ENCODE peak calls at places on chromosomes 3 and 15, in four cellular contexts. W is HepG2, K is HCT116, T is K562. O is an unnamed sample.

GRCh38 chr3:23202203-23202920 is 765 bp upstream of the UBE2E2 start:
- DNase-seq in W (no peak), K (no peak), T (no peak), O (no peak)

GRCh38 chr15:76802411-76802810 is 102.7 kb downstream of the SCAPER start:
- DNase-seq in W (no peak), T (no peak), K (no peak), O (no peak)

GRCh38 chr3:160544837-160545236 is 20.5 kb downstream of the KPNA4 start:
- DNase-seq in K (no peak), T (no peak), W (no peak), O (no peak)

GRCh38 chr15:68598171-68599152 is 19.7 kb downstream of the CORO2B start:
- DNase-seq in T (no peak), W (no peak), K (no peak), O (no peak)

GRCh38 chr3:128054363-128054762 is 2.1 kb downstream of the SEC61A1 start:
- DNase-seq in W (no peak), K (no peak), T (peak), O (no peak)

GRCh38 chr3:171784937-171785336 is 25.3 kb downstream of the PLD1 start:
- DNase-seq in T (no peak), K (no peak), W (no peak), O (no peak)

GRCh38 chr15:90562669-90563068 is 32.9 kb downstream of the CRTC3 start:
- DNase-seq in K (no peak), W (no peak), T (no peak), O (no peak)

GRCh38 chr15:35932541-35932940 is 386.6 kb upstream of the DPH6 start:
- DNase-seq in T (no peak), W (no peak), K (no peak), O (no peak)

GRCh38 chr3:185715091-185715490 is 109.8 kb downstream of the IGF2BP2 start:
- DNase-seq in W (no peak), K (no peak), T (no peak), O (peak)

GRCh38 chr15:40930430-40931299 is 1.5 kb downstream of the DLL4 start:
- DNase-seq in W (peak), T (peak), K (peak), O (peak)

GRCh38 chr3:155465664-155466063 is 172.2 kb upstream of the STRIT1 start:
- DNase-seq in T (no peak), W (no peak), K (no peak), O (no peak)

GRCh38 chr15:82045179-82045891 is 483 bp downstream of the MEX3B start:
- DNase-seq in W (no peak), T (no peak), K (no peak), O (peak)

GRCh38 chr15:82850242-82850591 is 40.8 kb downstream of the WHAMM start:
- DNase-seq in T (no peak), K (no peak), W (no peak), O (no peak)

GRCh38 chr3:150544726-150545125 is 1.6 kb downstream of the SERP1 start:
- DNase-seq in T (no peak), W (peak), K (no peak), O (no peak)

GRCh38 chr3:125013095-125013494 is 42.7 kb downstream of the HEG1 start:
- DNase-seq in W (no peak), K (no peak), T (no peak), O (no peak)

GRCh38 chr3:55313701-55314100 is 173.4 kb downstream of the WNT5A start:
- DNase-seq in T (no peak), K (no peak), W (no peak), O (no peak)

GRCh38 chr3:154144825-154145465 is 23.8 kb downstream of the ARHGEF26 start:
- DNase-seq in T (no peak), W (no peak), K (no peak), O (no peak)

GRCh38 chr3:69764861-69765260 is 25.6 kb downstream of the MITF start:
- DNase-seq in T (no peak), W (no peak), K (no peak), O (no peak)

GRCh38 chr15:78216276-78217229 is 17.8 kb downstream of the ACSBG1 start:
- DNase-seq in W (no peak), K (no peak), T (no peak), O (peak)

GRCh38 chr15:71841563-71841962 is 31.2 kb downstream of the NR2E3 start:
- DNase-seq in T (no peak), K (no peak), W (no peak), O (no peak)

GRCh38 chr3:49277357-49277723 is 308 bp upstream of the C3orf62 start:
- DNase-seq in T (no peak), W (no peak), K (no peak), O (no peak)

GRCh38 chr15:70524470-70524869 is 238.9 kb downstream of the UACA start:
- DNase-seq in K (no peak), T (no peak), W (no peak), O (no peak)

GRCh38 chr3:113606539-113607218 is 74.3 kb downstream of the SIDT1 start:
- DNase-seq in T (no peak), K (no peak), W (no peak), O (no peak)

GRCh38 chr3:126216416-126216815 is 36.0 kb upstream of the ALDH1L1 start:
- DNase-seq in W (no peak), T (no peak), K (no peak), O (no peak)

GRCh38 chr15:85956515-85957275 is 123.0 kb upstream of the AGBL1 start:
- DNase-seq in K (no peak), W (no peak), T (no peak), O (no peak)

GRCh38 chr15:83919319-83919830 is 265.5 kb downstream of the ADAMTSL3 start:
- DNase-seq in T (no peak), W (no peak), K (no peak), O (no peak)

GRCh38 chr3:105686324-105686897 is 182.4 kb downstream of the CBLB start:
- DNase-seq in K (peak), W (no peak), T (peak), O (no peak)

GRCh38 chr3:134308350-134308891 is 57.8 kb upstream of the RYK start:
- DNase-seq in K (peak), T (peak), W (peak), O (peak)

GRCh38 chr3:62233065-62233464 is 140.3 kb downstream of the FEZF2 start:
- DNase-seq in W (no peak), T (peak), K (no peak), O (no peak)

GRCh38 chr15:44243146-44243545 is 45.4 kb upstream of the GOLM2 start:
- DNase-seq in K (no peak), T (no peak), W (no peak), O (no peak)

GRCh38 chr15:61871926-61872522 is 188.2 kb downstream of the VPS13C start:
- DNase-seq in W (peak), K (peak), T (peak), O (peak)

GRCh38 chr15:43527016-43527801 is 9.8 kb downstream of the MAP1A start:
- DNase-seq in W (no peak), T (no peak), K (no peak), O (no peak)

GRCh38 chr3:155252021-155252420 is 41.5 kb downstream of the STRIT1 start:
- DNase-seq in K (no peak), T (no peak), W (no peak), O (no peak)

GRCh38 chr3:152076148-152076547 is 192.6 kb upstream of the MBNL1 start:
- DNase-seq in T (no peak), K (no peak), W (no peak), O (no peak)

GRCh38 chr15:90603893-90604292 is 74.2 kb downstream of the CRTC3 start:
- DNase-seq in T (no peak), W (no peak), K (no peak), O (no peak)

GRCh38 chr15:71385026-71385425 is 269.8 kb downstream of the THSD4 start:
- DNase-seq in W (no peak), T (no peak), K (no peak), O (no peak)

GRCh38 chr3:125042725-125043406 is 12.9 kb downstream of the HEG1 start:
- DNase-seq in K (no peak), T (no peak), W (no peak), O (no peak)

GRCh38 chr3:54443572-54444161 is 321.3 kb downstream of the CACNA2D3 start:
- DNase-seq in T (no peak), W (peak), K (no peak), O (no peak)

GRCh38 chr3:191070201-191070600 is 128.8 kb upstream of the OSTN start:
- DNase-seq in T (no peak), K (no peak), W (no peak), O (no peak)

GRCh38 chr15:100721758-100722550 is 119.6 kb downstream of the ASB7 start:
- DNase-seq in T (no peak), K (peak), W (peak), O (peak)

DNA sequence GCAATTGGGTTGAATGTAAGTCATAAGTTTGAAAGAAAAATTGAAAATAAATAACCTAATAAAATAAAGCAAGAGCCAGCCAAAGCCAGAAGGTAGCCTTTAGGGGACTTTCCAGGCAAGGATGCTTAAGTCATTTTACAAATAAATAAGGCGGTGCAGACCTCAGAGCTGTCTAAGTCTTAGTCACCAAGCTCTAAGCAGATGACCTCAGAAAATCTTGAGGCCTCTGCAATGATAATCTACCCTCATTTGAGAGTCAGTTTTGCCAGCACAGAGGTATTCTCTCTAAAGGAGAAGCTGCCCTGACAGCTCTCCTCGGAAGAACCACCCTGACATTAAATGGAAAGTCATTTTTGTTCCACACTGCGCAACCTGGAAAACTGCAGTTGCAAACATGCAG is 113.9 kb downstream of the OXNAD1 start:
- DNase-seq in W (no peak), K (no peak), T (no peak), O (no peak)
- TF ChIP-seq JUND in W (no peak), K (no peak), T (no peak), O (no peak)

DNA sequence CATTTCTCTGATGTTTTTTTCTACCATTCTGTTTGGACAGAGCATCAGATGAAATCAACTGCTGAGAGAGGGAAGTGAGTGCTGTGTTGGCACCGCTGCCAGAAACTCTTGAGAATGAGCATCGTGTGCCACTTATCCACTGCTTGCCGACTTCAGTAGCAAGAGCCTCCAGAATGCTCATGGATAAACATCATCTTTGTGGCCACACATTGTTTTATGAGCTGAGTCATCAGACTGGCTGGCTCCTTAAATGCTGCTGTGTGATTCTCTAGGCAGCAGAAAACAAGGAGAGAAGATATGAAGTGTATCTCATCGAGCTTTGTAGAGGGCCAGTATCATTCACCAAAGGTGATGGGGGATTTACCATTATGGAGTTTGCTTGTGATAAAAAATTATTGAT is 3.4 kb upstream of the DOCK3 start:
- DNase-seq in T (no peak), W (no peak), K (peak), O (peak)
- TF ChIP-seq JUND in T (no peak), W (no peak), K (peak), O (no peak)

GRCh38 chr3:13300546-13301294 is 119.4 kb downstream of the NUP210 start:
- DNase-seq in W (no peak), T (no peak), K (no peak), O (no peak)
- TF ChIP-seq JUND in W (no peak), T (no peak), K (no peak), O (no peak)

GRCh38 chr15:91887321-91887720 is 33.8 kb downstream of the SLCO3A1 start:
- DNase-seq in K (no peak), T (no peak), W (no peak), O (no peak)

GRCh38 chr15:91889143-91889815 is 35.8 kb downstream of the SLCO3A1 start:
- DNase-seq in K (no peak), T (no peak), W (no peak), O (no peak)

GRCh38 chr15:91886878-91887277 is 33.4 kb downstream of the SLCO3A1 start:
- DNase-seq in W (no peak), T (no peak), K (no peak), O (no peak)

GRCh38 chr15:91885714-91886265 is 32.3 kb downstream of the SLCO3A1 start:
- DNase-seq in W (no peak), K (no peak), T (no peak), O (no peak)

DNA sequence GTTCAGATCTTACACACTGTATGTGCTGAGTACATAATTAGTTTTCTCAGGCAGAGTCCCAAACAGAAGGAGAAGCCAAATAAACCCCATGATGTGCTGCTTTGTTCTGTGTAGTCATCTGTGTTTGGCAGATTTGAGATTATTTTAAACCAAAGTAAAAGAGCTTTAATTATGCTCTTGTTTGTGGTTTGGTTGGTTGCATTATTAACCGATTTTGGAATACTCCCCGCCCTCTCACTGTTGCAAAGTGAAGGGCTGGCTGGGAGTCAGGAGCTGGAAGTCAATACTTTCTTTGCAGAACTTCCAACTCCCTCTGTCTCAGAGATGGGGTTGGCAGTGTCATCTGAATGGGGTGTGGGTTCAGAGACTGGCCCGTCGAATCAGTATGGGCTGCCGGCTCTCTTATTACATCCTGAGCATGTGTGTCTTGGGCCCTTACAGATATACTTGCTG is 34.4 kb downstream of the SLCO3A1 start:
- DNase-seq in W (no peak), T (no peak), K (no peak), O (no peak)
- TF ChIP-seq JUND in W (no peak), T (no peak), K (no peak), O (no peak)

GRCh38 chr3:143604402-143604801 is 243.9 kb downstream of the SLC9A9 start:
- DNase-seq in T (no peak), W (no peak), K (no peak), O (no peak)
- TF ChIP-seq JUND in T (no peak), W (no peak), K (no peak), O (no peak)

GRCh38 chr3:47425959-47426358 is 45.1 kb downstream of the PTPN23 start:
- DNase-seq in K (no peak), W (no peak), T (no peak), O (no peak)

GRCh38 chr3:47423548-47424145 is 42.8 kb downstream of the PTPN23 start:
- DNase-seq in W (no peak), T (no peak), K (no peak), O (no peak)

GRCh38 chr3:47427866-47428265 is 47.0 kb downstream of the PTPN23 start:
- DNase-seq in W (no peak), T (peak), K (no peak), O (no peak)

GRCh38 chr3:47424434-47425382 is 43.9 kb downstream of the PTPN23 start:
- DNase-seq in K (no peak), W (peak), T (peak), O (no peak)

DNA sequence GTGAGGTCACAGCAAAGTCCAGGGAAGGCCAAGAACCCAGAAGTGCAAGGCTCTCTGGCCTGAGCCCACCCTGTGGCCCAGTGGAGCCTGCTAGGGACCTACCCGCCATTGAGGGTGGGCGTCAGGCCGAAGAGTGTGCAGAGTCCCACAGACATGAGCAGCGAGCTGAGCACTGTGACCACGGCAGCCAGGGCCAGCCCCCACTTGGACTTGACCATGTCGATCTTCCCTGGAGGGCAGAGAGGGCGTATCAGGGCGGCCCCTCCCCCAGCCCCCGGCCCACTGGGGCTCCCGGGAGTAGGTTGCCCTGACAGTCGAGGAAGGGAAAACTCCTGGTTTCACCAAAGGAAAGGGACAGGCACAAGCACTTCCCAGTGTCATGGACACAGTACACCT is 44.6 kb downstream of the PTPN23 start:
- DNase-seq in T (peak), K (no peak), W (no peak), O (no peak)
- TF ChIP-seq JUND in T (no peak), K (no peak), W (no peak), O (no peak)

DNA sequence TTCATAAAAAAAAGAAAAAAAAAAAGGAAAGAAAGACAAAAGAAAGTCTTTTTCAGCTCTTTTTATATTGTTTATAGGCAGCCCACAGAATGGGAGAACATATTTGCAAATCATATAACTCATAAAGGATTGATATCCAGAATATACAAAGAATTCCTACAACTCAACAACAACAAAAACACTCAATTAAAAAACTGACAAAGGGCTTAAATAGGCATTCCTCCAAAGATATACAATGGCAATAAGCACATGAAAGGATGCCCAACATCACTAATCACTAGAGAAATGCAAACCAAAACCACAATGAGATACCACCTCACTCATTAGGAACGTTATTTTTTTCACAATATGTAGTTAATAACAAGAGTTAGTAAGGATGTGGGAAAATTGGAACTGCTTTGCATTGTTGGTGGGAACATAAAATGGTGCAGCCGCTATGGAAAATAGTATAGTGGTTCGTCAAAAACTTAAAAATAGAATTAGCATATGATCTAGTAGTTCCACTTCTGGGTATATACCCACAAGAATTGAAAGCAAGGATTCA is 54.2 kb upstream of the CMTM8 start:
- DNase-seq in W (no peak), T (no peak), K (no peak), O (no peak)
- TF ChIP-seq JUND in W (no peak), T (no peak), K (no peak), O (no peak)

GRCh38 chr15:89042387-89042786 is 45.9 kb upstream of the ABHD2 start:
- DNase-seq in W (no peak), T (no peak), K (no peak), O (no peak)

GRCh38 chr15:89041507-89041906 is 46.7 kb upstream of the ABHD2 start:
- DNase-seq in K (no peak), T (no peak), W (no peak), O (no peak)

GRCh38 chr15:89034305-89034704 is 54.0 kb upstream of the ABHD2 start:
- DNase-seq in T (no peak), W (peak), K (peak), O (peak)

GRCh38 chr15:89035658-89036057 is 52.6 kb upstream of the ABHD2 start:
- DNase-seq in T (no peak), K (no peak), W (no peak), O (no peak)

GRCh38 chr15:89038146-89038545 is 50.1 kb upstream of the ABHD2 start:
- DNase-seq in T (no peak), K (no peak), W (no peak), O (no peak)
- TF ChIP-seq JUND in T (no peak), K (no peak), W (no peak), O (no peak)

DNA sequence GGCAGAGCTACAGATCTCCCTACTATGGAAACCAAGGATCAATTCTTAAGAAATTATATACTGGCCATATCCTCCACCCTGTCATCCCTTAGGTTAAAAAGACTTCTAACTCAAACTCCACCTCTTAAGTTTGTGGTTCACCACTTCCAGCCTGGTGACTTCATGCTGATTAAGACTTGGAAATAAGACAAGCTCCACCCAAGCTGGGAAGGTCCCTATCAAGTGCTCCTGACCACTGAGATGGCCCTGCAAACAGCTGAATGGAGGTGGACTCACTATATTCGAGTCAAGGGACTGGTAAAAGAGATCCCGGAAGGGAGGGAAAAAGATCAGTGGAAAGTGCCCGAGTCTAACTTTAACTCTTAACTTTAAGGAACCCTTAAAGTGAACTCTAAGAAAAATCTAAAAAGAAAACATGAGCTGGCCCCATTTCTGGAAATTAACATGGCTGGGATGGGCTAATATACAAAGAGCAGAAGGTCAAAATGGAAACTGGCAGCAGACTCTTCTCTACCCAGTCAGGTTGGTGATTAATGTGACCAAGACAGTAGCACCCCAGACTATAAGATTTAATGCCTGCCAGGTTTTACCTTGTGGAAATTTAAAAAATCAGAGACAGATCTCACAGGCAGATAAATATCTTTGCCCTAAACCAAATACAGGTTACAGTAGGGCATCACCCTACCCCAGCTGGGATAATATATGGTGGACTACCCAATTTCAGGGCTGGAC is 43.9 kb downstream of the PPCDC start:
- DNase-seq in T (peak), K (peak), W (no peak), O (no peak)
- TF ChIP-seq JUND in T (peak), K (no peak), W (no peak), O (no peak)

O was measured in T47D.